ENCODE peak calls at places on chromosomes 5 and 9, in seven cellular contexts. U is AG10803; T is RWPE2; A is brain microvascular endothelial cell; L is CD8-positive, alpha-beta T cell; E is astrocyte of the spinal cord; D is tibial nerve. S is an unnamed sample.

GRCh38 chr9:128405780-128406171 is 14.9 kb upstream of the CERCAM start:
- DNase-seq in L (no peak), D (no peak), A (no peak), T (no peak), E (no peak), U (no peak), S (no peak)

GRCh38 chr5:171309526-171310333 is 682 bp downstream of the TLX3 start:
- DNase-seq in D (no peak), L (no peak), T (no peak), A (no peak), U (no peak), E (no peak), S (no peak)

GRCh38 chr5:10521466-10522223 is 42.2 kb upstream of the ANKRD33B start:
- DNase-seq in L (no peak), U (no peak), T (peak), E (no peak), D (no peak), A (no peak), S (no peak)

GRCh38 chr5:77064040-77064439 is 23.0 kb downstream of the ZBED3 start:
- DNase-seq in L (no peak), A (no peak), D (no peak), T (no peak), U (no peak), E (no peak), S (no peak)

GRCh38 chr5:121833631-121834420 is 17.9 kb upstream of the FTMT start:
- DNase-seq in E (no peak), D (no peak), T (no peak), L (no peak), A (no peak), U (no peak), S (no peak)

GRCh38 chr5:76690704-76691469 is 25.0 kb upstream of the F2R start:
- DNase-seq in T (no peak), A (no peak), D (no peak), L (no peak), E (peak), U (peak), S (peak)

GRCh38 chr9:130039504-130040147 is 3.4 kb downstream of the FNBP1 start:
- DNase-seq in D (no peak), A (no peak), U (no peak), L (no peak), E (no peak), T (no peak), S (no peak)

GRCh38 chr9:107112707-107113243 is 170.3 kb upstream of the RAD23B start:
- DNase-seq in E (no peak), A (no peak), L (no peak), U (no peak), T (no peak), D (no peak), S (no peak)

GRCh38 chr5:90747175-90747574 is 188.6 kb downstream of the ADGRV1 start:
- DNase-seq in L (no peak), E (peak), A (peak), D (no peak), T (no peak), U (no peak), S (peak)

GRCh38 chr5:111143910-111144309 is 51.8 kb downstream of the WDR36 start:
- DNase-seq in E (peak), T (no peak), U (peak), A (peak), L (no peak), D (peak), S (peak)

GRCh38 chr9:17906841-17907779 is 328.2 kb downstream of the SH3GL2 start:
- DNase-seq in T (peak), E (no peak), D (no peak), L (no peak), U (no peak), A (no peak), S (no peak)
- H3K4me3 ChIP-seq in T (no peak), E (no peak), D (peak), L (no peak), U (no peak), A (no peak), S (no peak)

GRCh38 chr9:73265876-73266275 is 114.2 kb downstream of the ANXA1 start:
- DNase-seq in E (no peak), D (no peak), T (no peak), U (no peak), A (no peak), L (no peak), S (no peak)

GRCh38 chr9:73270967-73271722 is 119.5 kb downstream of the ANXA1 start:
- DNase-seq in A (peak), T (no peak), E (peak), U (peak), L (no peak), D (no peak), S (peak)

GRCh38 chr9:73264636-73265035 is 113.0 kb downstream of the ANXA1 start:
- DNase-seq in T (no peak), L (no peak), E (no peak), U (no peak), D (no peak), A (no peak), S (no peak)

DNA sequence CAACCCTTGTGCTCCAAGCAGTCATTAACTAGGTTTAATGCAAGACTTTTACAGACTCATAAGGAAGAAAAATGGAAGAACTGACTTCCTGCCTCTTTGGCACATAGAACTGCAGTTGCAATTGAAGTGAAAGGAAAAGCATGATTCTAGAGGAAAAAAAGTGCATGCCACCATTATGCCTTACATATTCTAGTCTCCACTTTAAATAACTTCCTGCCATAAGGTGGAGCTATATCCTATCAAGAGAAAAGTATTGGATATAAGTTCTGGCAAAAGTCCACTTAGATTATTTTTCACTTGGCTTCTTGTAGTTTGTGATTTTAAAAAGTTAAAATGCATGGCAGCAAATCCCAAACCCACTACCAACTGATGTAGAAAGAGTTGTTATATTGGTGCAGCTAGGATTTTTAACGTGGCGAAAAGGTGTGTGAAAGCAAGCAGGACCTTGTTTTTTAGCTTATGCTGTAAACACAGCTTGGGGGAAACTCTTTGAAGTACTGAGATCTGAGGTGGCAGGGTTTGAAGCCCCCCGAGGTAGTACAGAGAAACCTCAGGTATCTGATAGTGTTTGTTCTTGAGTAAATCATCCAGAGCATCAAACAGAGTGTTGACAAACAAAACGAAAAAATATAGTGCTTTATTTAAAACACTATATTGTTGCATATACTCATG is 117.9 kb downstream of the ANXA1 start:
- DNase-seq in E (peak), L (no peak), T (no peak), A (no peak), U (peak), D (no peak), S (peak)
- H3K4me3 ChIP-seq in E (no peak), L (no peak), T (no peak), A (no peak), U (no peak), D (no peak), S (no peak)

DNA sequence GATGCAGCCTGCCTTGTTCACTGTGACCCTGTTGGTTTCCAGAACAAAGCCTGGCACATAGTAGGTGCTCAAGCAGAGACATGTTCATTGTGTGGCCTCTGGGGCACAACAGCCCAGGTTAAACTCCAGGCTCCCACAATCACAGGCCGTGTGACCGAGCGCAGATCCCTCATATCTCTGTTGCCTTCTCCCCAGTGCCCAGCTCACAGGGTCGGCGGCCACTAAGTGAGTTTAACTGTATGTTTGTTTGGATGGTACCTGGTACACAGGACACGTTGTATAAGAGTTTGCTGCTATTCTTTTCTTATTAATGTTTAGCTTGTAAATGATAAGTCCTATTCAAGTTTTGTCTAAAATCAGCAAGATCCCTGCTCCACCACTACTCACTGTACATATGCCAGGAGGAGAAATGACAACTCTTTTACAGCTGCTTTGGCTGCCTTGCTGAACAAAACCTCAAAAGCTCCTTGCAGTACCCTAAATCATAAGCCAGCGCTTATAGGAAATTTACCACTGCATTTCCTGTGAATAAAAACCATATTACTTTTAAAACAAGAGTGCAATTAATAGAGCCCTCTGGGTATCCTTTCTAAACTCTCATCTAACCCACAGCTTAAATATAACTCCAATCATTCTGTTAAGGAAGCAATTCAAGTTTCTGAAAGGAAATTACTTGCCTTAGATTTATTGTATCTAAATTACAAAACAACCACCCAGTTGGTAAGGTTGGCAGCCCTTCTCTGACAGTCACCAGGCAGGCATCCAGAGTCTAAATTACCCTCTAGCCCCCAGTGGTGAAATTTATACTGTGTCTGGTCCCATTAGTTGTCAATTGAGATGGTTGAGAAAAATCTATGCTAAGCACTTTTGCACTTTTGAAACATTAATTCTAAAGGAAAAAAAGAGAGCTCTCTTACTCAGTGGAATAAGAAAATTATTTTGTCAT is 379.4 kb downstream of the SEMA5A start:
- DNase-seq in A (no peak), U (peak), D (no peak), T (no peak), E (no peak), L (no peak), S (no peak)
- H3K4me3 ChIP-seq in A (no peak), U (no peak), D (no peak), T (no peak), E (no peak), L (no peak), S (no peak)

GRCh38 chr9:135090547-135090946 is 3.1 kb downstream of the OLFM1 start:
- DNase-seq in D (no peak), A (no peak), U (no peak), E (no peak), L (no peak), T (no peak), S (no peak)
- H3K4me3 ChIP-seq in D (no peak), A (no peak), U (no peak), E (no peak), L (no peak), T (no peak), S (no peak)

DNA sequence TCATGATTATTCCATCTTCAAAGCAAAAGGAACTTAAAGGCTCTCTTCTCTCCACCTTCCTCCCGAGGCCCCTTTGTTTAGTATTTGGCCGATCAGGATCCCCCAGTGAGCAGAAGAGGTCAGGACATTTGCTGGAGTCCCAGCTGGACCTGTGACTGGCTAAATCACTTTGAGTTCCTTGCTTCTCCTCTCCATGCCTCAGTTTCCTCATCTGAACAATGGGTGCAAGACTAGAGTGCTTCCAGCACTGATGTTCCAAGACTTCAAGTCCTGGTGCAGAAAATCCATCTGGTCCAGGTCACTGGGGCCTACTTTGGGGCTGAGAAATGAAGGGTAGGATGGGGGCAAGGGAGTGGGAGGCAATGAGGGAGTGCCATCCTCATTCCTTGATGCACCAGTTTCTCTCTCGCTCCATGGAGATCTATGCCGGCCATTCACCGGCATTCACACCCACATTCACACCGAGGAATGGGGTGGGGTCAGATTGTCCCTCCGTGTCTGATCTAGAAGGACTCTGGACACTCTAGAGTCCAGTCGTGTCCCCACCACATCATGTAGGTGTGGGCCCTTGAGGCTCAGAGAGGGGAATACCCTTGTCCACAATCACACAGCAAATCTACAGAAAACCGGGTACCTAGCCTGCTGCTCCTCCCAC is 38.7 kb upstream of the IL17B start:
- DNase-seq in A (no peak), D (no peak), E (no peak), U (no peak), L (no peak), T (no peak), S (no peak)
- H3K4me3 ChIP-seq in A (no peak), D (no peak), E (no peak), U (no peak), L (no peak), T (no peak), S (no peak)

DNA sequence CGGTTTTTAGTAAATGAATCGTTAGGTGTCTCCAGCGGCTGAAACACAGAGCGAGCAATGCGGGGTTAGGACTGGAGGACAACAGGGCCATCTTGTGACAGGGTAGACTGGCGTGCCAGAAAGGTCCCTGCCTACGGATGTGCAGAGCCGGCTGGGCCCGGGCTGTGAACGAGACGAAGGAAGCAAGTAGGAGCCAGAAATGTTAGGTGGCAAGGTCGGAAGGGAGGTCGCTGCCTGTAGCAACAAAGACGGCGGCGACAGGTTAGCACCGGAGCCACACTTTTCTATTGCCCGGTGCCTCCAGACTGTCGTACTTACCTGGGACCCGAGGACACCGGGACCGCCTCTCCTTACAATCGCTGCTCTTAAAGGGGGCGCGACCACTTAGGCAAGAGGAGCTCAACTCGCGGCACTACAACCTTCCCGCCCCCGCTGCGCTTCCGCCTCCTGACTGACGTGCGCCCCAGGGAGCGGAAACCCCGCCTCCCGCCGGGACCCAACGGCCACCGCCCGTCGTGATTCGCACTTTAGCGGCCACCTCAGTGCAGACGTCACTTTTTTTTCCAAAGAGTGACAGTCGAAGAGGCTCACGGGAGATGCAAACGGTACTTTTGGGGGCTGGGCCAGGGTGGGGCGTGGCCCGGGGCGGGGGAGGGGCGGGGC is at the start of gene INIP:
- DNase-seq in T (peak), A (peak), L (peak), D (peak), E (peak), U (peak), S (peak)
- H3K4me3 ChIP-seq in T (peak), A (peak), L (peak), D (peak), E (peak), U (peak), S (peak)

DNA sequence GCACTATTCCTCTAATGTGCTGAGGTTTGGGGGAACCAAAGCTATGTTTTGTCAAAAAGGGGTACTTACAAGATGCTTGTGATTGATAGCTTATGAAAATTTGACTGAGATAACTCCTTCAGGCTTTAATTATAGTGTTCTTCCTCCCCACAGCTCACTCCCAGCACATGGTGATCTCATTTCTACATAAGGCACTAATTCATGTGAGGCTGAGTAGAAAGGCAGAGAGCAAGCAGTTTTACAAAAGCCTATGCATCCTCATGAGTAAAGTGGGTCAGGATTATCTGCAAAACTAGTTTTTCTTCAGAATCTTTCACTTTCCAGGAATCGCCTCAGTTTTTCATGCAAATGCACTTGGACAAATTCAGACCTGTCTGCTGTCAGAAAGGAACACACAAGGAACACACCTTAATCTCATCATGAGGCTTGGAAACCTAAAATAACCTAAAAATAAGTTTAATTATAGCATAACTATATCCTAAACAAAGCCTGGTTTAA is 92.1 kb upstream of the FBN2 start:
- DNase-seq in A (no peak), E (no peak), U (no peak), L (no peak), T (no peak), D (no peak), S (no peak)
- H3K4me3 ChIP-seq in A (no peak), E (no peak), U (no peak), L (no peak), T (no peak), D (no peak), S (no peak)

DNA sequence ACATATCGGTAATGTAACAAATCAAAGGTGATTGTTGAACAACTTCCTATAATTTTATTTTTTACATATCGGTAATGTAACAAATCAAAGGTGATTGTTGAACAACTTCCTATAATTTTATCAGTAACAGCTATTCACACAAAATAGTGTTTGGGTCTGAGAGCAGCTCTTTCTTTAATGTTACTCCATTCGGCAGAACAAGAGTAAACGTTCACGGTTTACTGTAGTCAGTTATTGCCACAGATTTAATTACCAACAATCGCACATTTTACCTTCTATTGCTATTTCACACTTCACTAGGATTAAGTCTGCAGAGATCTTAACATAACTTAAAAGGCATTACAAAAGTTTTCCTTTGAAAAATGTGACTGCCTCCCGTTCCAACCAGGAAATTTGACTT is 6.4 kb downstream of the GNAQ start:
- DNase-seq in A (no peak), U (no peak), L (no peak), E (no peak), D (no peak), T (no peak), S (no peak)
- H3K4me3 ChIP-seq in A (no peak), U (no peak), L (no peak), E (no peak), D (no peak), T (no peak), S (no peak)

GRCh38 chr5:64532657-64533056 is 26.8 kb downstream of the RGS7BP start:
- DNase-seq in T (no peak), L (no peak), U (no peak), E (no peak), A (no peak), D (no peak), S (no peak)
- H3K4me3 ChIP-seq in T (no peak), L (no peak), U (no peak), E (no peak), A (no peak), D (no peak), S (no peak)

S was measured in skeletal muscle cell.